ENCODE peak calls at places on chromosomes 7 and 10, in four cellular contexts. One of them, this sample, is unnamed. For H3K4me1 and H3K27me3, the result is how much of the 10 kb centered on the place peaks cover.

GRCh38 chr10:34109952-34110702 is 705.0 kb downstream of the PARD3 start:
- DNase-seq in tibial nerve: no peak
- DNase-seq in naive thymus-derived CD4-positive, alpha-beta T cell: no peak
- DNase-seq in ovary: no peak
- DNase-seq in this sample: no peak

GRCh38 chr7:142413280-142414000 is 155.6 kb upstream of the PRSS58 start:
- DNase-seq in naive thymus-derived CD4-positive, alpha-beta T cell: no peak
- DNase-seq in ovary: no peak
- DNase-seq in tibial nerve: no peak
- DNase-seq in this sample: no peak

GRCh38 chr10:16795410-16796073 is 21.7 kb downstream of the RSU1 start:
- DNase-seq in tibial nerve: no peak
- DNase-seq in ovary: no peak
- DNase-seq in naive thymus-derived CD4-positive, alpha-beta T cell: no peak
- DNase-seq in this sample: no peak

GRCh38 chr7:144908324-144908723 is 72.5 kb upstream of the TPK1 start:
- DNase-seq in ovary: no peak
- DNase-seq in naive thymus-derived CD4-positive, alpha-beta T cell: no peak
- DNase-seq in tibial nerve: no peak
- DNase-seq in this sample: no peak

GRCh38 chr7:158261362-158262235 is 326.0 kb downstream of the PTPRN2 start:
- DNase-seq in ovary: no peak
- DNase-seq in tibial nerve: no peak
- DNase-seq in naive thymus-derived CD4-positive, alpha-beta T cell: no peak
- DNase-seq in this sample: no peak

GRCh38 chr7:100966542-100967291 is 2.6 kb upstream of the MUC12 start:
- DNase-seq in naive thymus-derived CD4-positive, alpha-beta T cell: no peak
- DNase-seq in ovary: no peak
- DNase-seq in tibial nerve: no peak
- DNase-seq in this sample: no peak

GRCh38 chr10:110556993-110557601 is 10.4 kb upstream of the SMC3 start:
- DNase-seq in tibial nerve: peak
- DNase-seq in ovary: no peak
- DNase-seq in naive thymus-derived CD4-positive, alpha-beta T cell: peak
- DNase-seq in this sample: peak

GRCh38 chr7:132161231-132161915 is 414.9 kb downstream of the PLXNA4 start:
- DNase-seq in ovary: peak
- DNase-seq in naive thymus-derived CD4-positive, alpha-beta T cell: no peak
- DNase-seq in tibial nerve: no peak
- DNase-seq in this sample: no peak

GRCh38 chr7:38686888-38687287 is 55.7 kb upstream of the AMPH start:
- DNase-seq in tibial nerve: no peak
- DNase-seq in ovary: no peak
- DNase-seq in naive thymus-derived CD4-positive, alpha-beta T cell: no peak
- DNase-seq in this sample: no peak

GRCh38 chr10:22250897-22251605 is 33.2 kb upstream of the EBLN1 start:
- DNase-seq in ovary: no peak
- DNase-seq in naive thymus-derived CD4-positive, alpha-beta T cell: no peak
- DNase-seq in tibial nerve: no peak
- DNase-seq in this sample: no peak

DNA sequence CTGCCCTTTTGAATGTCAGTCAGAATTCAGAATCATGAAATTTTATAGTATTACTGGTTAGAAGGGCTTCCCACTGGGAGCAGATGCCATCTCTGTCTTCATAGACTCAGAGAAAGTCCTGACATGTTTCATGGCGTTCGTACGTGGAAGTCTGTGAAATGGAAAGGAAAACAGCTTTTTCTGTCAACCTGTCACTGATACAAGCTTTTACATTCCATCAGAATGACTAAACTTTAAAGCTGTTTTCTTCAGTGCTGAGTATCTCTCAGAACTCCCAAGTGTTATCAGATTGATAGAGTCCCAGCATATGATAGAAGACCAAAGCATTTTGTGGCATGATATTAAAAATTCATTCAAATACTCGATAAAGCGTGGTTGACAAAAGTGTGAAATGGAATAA is 726.7 kb upstream of the GALNT17 start:
- DNase-seq in ovary: no peak
- DNase-seq in tibial nerve: no peak
- DNase-seq in naive thymus-derived CD4-positive, alpha-beta T cell: no peak
- DNase-seq in this sample: no peak
- H3K4me1 ChIP-seq in ovary: under half
- H3K4me1 ChIP-seq in tibial nerve: under half
- H3K4me1 ChIP-seq in naive thymus-derived CD4-positive, alpha-beta T cell: under half
- H3K4me1 ChIP-seq in this sample: under half

GRCh38 chr10:133339708-133340380 is 3.1 kb upstream of the CALY start:
- DNase-seq in tibial nerve: no peak
- DNase-seq in naive thymus-derived CD4-positive, alpha-beta T cell: no peak
- DNase-seq in ovary: no peak
- DNase-seq in this sample: no peak
- H3K27me3 ChIP-seq in tibial nerve: under half
- H3K27me3 ChIP-seq in naive thymus-derived CD4-positive, alpha-beta T cell: under half
- H3K27me3 ChIP-seq in ovary: under half
- H3K27me3 ChIP-seq in this sample: under half

DNA sequence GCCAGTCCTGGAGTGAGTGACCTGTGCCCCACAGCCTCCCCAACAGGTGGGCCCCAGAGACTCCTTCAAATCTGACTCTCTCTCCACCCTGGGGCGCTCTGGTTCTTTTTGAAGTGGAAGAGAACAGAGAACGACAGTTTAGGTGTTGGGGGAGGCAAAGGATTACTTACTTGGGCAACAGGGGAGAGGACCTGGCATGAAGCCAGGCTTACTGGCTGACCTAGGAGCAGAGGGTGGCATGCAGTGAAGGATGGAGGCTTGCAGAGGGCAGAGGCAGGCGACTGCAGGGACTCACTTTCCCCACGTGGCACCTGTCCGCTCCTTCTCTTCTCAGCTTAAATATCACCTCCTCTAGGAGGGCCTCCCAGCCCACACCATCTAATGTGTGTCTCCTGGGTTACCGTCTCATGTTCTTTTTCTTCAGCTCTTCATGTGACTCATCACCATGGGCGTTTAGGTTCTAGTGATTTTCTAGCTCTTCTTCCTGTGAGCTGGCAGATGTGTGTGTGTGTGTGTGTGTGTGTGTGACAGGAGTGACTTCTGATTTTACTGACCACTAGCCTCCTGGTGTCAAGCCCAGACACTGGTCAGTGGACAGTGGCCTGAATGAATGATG is 15.5 kb downstream of the LZTS2 start:
- DNase-seq in tibial nerve: no peak
- DNase-seq in naive thymus-derived CD4-positive, alpha-beta T cell: no peak
- DNase-seq in ovary: no peak
- DNase-seq in this sample: peak
- H3K4me1 ChIP-seq in tibial nerve: under half
- H3K4me1 ChIP-seq in naive thymus-derived CD4-positive, alpha-beta T cell: under half
- H3K4me1 ChIP-seq in ovary: under half
- H3K4me1 ChIP-seq in this sample: under half

DNA sequence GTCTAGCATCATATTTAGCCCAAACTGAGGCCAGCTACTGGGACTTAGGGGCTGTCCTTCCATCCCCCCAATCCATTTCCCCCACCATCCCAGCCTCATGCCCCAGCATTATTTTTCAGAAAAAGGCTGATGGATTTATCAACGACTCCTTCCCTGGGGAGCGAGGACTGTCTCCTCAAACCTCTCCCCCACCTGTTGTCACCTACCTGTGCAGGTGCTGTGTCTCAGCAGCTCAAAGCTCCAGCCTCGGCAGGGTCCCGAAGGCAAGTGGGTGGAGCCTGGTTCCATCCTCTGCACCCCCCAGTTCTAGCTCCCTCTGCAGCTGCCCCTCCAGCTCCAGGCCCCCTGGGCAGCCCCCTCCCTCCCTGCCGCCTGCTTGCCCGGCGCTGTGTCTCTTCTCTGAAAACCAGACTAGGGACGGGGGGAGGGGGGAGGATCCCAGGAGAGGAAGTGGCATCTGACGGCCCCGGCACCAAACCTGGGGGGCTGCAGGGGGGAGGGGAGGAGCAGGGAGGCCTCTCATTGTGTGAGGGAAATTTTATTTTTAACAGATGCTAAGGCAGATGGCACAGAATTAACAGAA is 61.7 kb upstream of the PAX2 start:
- DNase-seq in naive thymus-derived CD4-positive, alpha-beta T cell: no peak
- DNase-seq in ovary: no peak
- DNase-seq in tibial nerve: no peak
- DNase-seq in this sample: no peak
- H3K27me3 ChIP-seq in naive thymus-derived CD4-positive, alpha-beta T cell: under half
- H3K27me3 ChIP-seq in ovary: under half
- H3K27me3 ChIP-seq in tibial nerve: under half
- H3K27me3 ChIP-seq in this sample: under half

DNA sequence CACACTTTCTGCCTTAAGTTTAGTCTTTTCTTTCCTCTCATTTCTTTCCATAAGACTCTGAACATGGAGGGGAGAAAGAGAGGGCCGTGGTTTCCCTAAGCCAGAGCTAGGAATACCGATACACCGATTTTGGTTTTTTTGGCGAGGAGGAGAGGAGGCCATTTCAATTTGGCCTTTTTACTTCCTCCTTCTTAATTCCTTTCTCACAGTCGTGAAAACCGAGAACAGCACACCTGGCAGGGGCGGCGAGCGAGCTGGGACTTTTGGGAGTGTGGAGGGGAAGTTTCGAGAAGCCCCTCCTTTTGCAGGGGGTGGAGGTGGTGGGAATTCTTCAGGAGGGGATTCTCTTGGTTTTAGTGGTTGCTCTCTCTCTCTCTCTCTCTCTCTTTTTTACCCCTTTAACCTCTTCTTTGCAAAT is 6.2 kb downstream of the GATA3 start:
- DNase-seq in naive thymus-derived CD4-positive, alpha-beta T cell: no peak
- DNase-seq in ovary: no peak
- DNase-seq in tibial nerve: no peak
- DNase-seq in this sample: no peak
- H3K4me1 ChIP-seq in naive thymus-derived CD4-positive, alpha-beta T cell: half or more
- H3K4me1 ChIP-seq in ovary: under half
- H3K4me1 ChIP-seq in tibial nerve: under half
- H3K4me1 ChIP-seq in this sample: under half

DNA sequence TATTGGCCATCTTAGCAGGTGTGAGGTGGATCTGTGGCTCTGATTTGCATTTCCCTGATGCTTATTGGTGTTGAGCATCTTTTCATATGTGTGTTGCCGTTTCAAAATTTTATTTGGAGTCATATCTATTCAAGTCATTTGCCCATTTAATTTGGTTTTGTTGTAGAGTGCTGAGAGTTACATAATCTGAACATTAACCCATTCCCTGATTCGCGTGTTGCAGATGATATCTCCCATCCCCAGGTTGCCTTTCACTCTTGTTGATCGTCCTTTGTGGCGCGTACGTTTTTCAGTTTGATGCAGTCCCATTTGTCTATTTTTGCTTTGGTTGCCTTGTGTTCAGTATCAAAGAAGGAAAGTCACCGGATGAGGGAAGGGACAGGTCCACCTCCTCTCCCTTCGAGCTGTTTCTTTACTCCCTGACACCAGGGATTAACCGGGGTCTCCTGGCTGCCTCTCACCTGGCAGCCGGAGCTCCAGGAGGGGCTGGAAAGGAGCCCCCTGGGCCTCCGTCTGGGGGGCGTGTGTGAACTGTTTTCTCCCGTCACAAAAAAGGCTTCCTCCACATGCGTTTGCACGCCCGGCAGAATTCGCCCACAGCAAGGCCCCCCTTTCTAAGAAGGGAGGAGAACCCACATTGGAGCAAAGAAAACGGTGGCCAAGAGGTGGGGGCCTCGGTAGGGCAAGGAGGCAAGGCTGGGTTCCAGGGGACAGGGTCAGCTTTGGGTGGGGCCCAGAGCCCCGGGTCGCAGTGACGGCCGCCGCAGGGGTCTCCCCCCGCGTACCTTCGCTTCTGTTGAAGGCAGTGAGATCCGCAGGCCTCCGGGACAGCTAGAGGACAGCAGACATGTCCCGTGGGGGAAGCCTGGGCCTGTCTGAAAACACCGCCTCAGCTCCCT is 8.3 kb downstream of the MNX1 start:
- DNase-seq in naive thymus-derived CD4-positive, alpha-beta T cell: no peak
- DNase-seq in ovary: no peak
- DNase-seq in tibial nerve: no peak
- DNase-seq in this sample: no peak
- H3K27me3 ChIP-seq in naive thymus-derived CD4-positive, alpha-beta T cell: under half
- H3K27me3 ChIP-seq in ovary: under half
- H3K27me3 ChIP-seq in tibial nerve: under half
- H3K27me3 ChIP-seq in this sample: under half

DNA sequence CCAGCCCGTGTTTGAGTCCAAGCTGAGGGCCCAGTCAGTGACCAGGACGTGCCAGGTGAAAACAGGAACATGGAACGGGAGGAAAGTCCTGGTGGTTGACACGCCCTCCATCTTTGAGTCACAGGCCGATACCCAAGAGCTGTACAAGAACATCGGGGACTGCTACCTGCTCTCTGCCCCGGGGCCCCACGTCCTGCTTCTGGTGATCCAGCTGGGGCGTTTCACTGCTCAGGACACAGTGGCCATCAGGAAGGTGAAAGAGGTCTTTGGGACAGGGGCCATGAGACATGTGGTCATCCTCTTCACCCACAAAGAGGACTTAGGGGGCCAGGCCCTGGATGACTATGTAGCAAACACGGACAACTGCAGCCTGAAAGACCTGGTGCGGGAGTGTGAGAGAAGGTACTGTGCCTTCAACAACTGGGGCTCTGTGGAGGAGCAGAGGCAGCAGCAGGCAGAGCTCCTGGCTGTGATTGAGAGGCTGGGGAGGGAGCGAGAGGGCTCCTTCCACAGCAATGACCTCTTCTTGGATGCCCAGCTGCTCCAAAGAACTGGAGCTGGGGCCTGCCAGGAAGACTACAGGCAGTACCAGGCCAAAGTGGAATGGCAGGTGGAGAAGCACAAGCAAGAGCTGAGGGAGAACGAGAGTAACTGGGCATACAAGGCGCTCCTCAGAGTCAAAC is 5.2 kb downstream of the GIMAP5 start:
- DNase-seq in tibial nerve: no peak
- DNase-seq in ovary: no peak
- DNase-seq in naive thymus-derived CD4-positive, alpha-beta T cell: no peak
- DNase-seq in this sample: no peak
- H3K4me1 ChIP-seq in tibial nerve: under half
- H3K4me1 ChIP-seq in ovary: under half
- H3K4me1 ChIP-seq in naive thymus-derived CD4-positive, alpha-beta T cell: under half
- H3K4me1 ChIP-seq in this sample: under half

GRCh38 chr10:59336632-59337031 is 25.7 kb downstream of the FAM13C start:
- DNase-seq in naive thymus-derived CD4-positive, alpha-beta T cell: no peak
- DNase-seq in tibial nerve: no peak
- DNase-seq in ovary: no peak
- DNase-seq in this sample: no peak

GRCh38 chr10:59333731-59334130 is 28.6 kb downstream of the FAM13C start:
- DNase-seq in naive thymus-derived CD4-positive, alpha-beta T cell: no peak
- DNase-seq in ovary: no peak
- DNase-seq in tibial nerve: no peak
- DNase-seq in this sample: no peak

GRCh38 chr10:59332581-59332980 is 29.8 kb downstream of the FAM13C start:
- DNase-seq in tibial nerve: no peak
- DNase-seq in ovary: no peak
- DNase-seq in naive thymus-derived CD4-positive, alpha-beta T cell: no peak
- DNase-seq in this sample: no peak

GRCh38 chr10:59337254-59337653 is 25.1 kb downstream of the FAM13C start:
- DNase-seq in ovary: no peak
- DNase-seq in tibial nerve: no peak
- DNase-seq in naive thymus-derived CD4-positive, alpha-beta T cell: no peak
- DNase-seq in this sample: peak

DNA sequence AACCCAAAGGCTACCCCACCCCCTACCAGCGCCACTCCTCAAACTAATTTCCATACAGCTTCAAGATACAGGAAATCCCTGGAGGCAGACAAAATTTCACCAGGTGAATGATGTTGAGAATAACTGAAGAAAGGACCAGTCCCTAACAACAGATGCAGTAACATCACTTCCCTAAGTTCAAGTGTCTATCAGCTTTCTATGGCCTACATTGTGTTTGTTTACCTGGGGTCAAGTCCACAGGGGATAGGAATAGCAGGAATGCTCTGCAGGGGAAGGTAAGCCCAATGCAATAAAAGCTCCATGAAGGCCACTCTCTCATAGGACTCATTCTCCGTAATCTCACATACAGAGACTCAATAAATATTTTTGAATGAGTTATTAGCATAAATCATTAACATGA is 26.9 kb downstream of the FAM13C start:
- DNase-seq in ovary: no peak
- DNase-seq in tibial nerve: no peak
- DNase-seq in naive thymus-derived CD4-positive, alpha-beta T cell: no peak
- DNase-seq in this sample: no peak
- H3K27me3 ChIP-seq in ovary: under half
- H3K27me3 ChIP-seq in tibial nerve: under half
- H3K27me3 ChIP-seq in naive thymus-derived CD4-positive, alpha-beta T cell: under half
- H3K27me3 ChIP-seq in this sample: under half